ENCODE peak calls at places on chromosomes 3 and 15, in four cellular contexts. B is stimulated activated CD8-positive, alpha-beta memory T cell treated with anti-CD3 and anti-CD28 coated beads, Interleukin-2, amount 100 ng/mL, for 1 hour; R is PC-9; G is T1000. C is an unnamed sample.

GRCh38 chr15:65339926-65340325 is 35.4 kb downstream of the RNU5B-1 start:
- DNase-seq in R (no peak), G (no peak), B (no peak), C (no peak)

GRCh38 chr15:63447277-63447676 is 57.1 kb upstream of the USP3 start:
- DNase-seq in B (no peak), R (no peak), G (no peak), C (no peak)

GRCh38 chr15:72368895-72369294 is 6.9 kb downstream of the HEXA start:
- DNase-seq in G (no peak), B (no peak), R (no peak), C (no peak)

GRCh38 chr15:70030851-70031645 is 66.7 kb downstream of the TLE3 start:
- DNase-seq in G (no peak), B (no peak), R (no peak), C (no peak)

GRCh38 chr3:120536642-120537041 is 59.5 kb upstream of the NDUFB4 start:
- DNase-seq in B (no peak), G (no peak), R (no peak), C (no peak)

GRCh38 chr3:37279226-37279625 is 104.8 kb upstream of the LRRFIP2 start:
- DNase-seq in B (no peak), R (no peak), G (no peak), C (no peak)

GRCh38 chr3:78907367-78907766 is 860.4 kb downstream of the ROBO1 start:
- DNase-seq in B (no peak), R (no peak), G (no peak), C (no peak)

GRCh38 chr3:177357352-177358084 is 160.2 kb upstream of the TBL1XR1 start:
- DNase-seq in B (no peak), G (peak; percentile 40), R (peak; percentile 82), C (peak; percentile 80)

GRCh38 chr3:151971814-151972579 is 98.6 kb downstream of the SUCNR1 start:
- DNase-seq in B (no peak), G (no peak), R (no peak), C (no peak)

GRCh38 chr3:195186041-195186709 is 84.8 kb downstream of the XXYLT1 start:
- DNase-seq in B (no peak), R (no peak), G (no peak), C (no peak)

GRCh38 chr3:69288161-69288895 is 97.6 kb downstream of the FRMD4B start:
- DNase-seq in R (peak; percentile 29), G (no peak), B (no peak), C (no peak)

GRCh38 chr15:79923068-79923514 is 26.3 kb upstream of the MTHFS start:
- DNase-seq in B (peak; percentile 27), G (peak; percentile 20), R (peak; percentile 58), C (no peak)

GRCh38 chr3:122392868-122393844 is 9.2 kb downstream of the FAM162A start:
- DNase-seq in R (peak; percentile 9), B (no peak), G (no peak), C (no peak)

GRCh38 chr15:73564255-73564654 is 68.9 kb downstream of the NPTN start:
- DNase-seq in B (no peak), R (peak; percentile 60), G (no peak), C (peak; percentile 10)

GRCh38 chr3:54877675-54878544 is 49.9 kb downstream of the LRTM1 start:
- DNase-seq in R (no peak), B (no peak), G (no peak), C (no peak)

GRCh38 chr15:28892789-28893610 is 7.2 kb downstream of the APBA2 start:
- DNase-seq in R (no peak), B (no peak), G (no peak), C (no peak)

GRCh38 chr3:197368821-197369220 is 70.4 kb upstream of the DLG1 start:
- DNase-seq in G (no peak), B (no peak), R (no peak), C (no peak)

GRCh38 chr3:15798533-15799245 is 910 bp upstream of the ANKRD28 start:
- DNase-seq in G (no peak), R (no peak), B (no peak), C (no peak)

GRCh38 chr15:93835378-93835777 is 396.0 kb upstream of the MCTP2 start:
- DNase-seq in B (no peak), R (no peak), G (no peak), C (peak; percentile 18)

GRCh38 chr3:21435871-21436270 is 315.1 kb downstream of the ZNF385D start:
- DNase-seq in G (peak; percentile 16), R (no peak), B (no peak), C (peak; percentile 95)

C was measured in epithelial cell of prostate.